ENCODE peak calls at places on chromosomes 11 and 22, in four cellular contexts. L is astrocyte of the spinal cord, M is adrenal gland, Q is fibroblast of pulmonary artery. V is an unnamed sample.

GRCh38 chr11:123654566-123655081 is at the start of gene SCN3B:
- DNase-seq in L (peak), M (peak), Q (peak), V (peak)

GRCh38 chr11:41895106-41895505 is 435.7 kb upstream of the LRRC4C start:
- DNase-seq in Q (no peak), M (no peak), L (no peak), V (no peak)

GRCh38 chr11:26556582-26556981 is 15.5 kb downstream of the MUC15 start:
- DNase-seq in Q (no peak), L (no peak), M (no peak), V (no peak)

GRCh38 chr11:18986744-18987143 is 47.5 kb upstream of the MRGPRX1 start:
- DNase-seq in Q (no peak), L (no peak), M (no peak), V (no peak)

GRCh38 chr11:109018639-109019038 is 353.8 kb downstream of the DDX10 start:
- DNase-seq in L (no peak), M (no peak), Q (no peak), V (no peak)

GRCh38 chr11:119101759-119102423 is at the start of gene DPAGT1:
- DNase-seq in Q (peak), L (peak), M (peak), V (peak)

GRCh38 chr11:131640320-131640719 is 269.9 kb downstream of the NTM start:
- DNase-seq in L (no peak), Q (no peak), M (no peak), V (no peak)

GRCh38 chr11:103109818-103110388 is 677 bp downstream of the DYNC2H1 start:
- DNase-seq in Q (no peak), M (no peak), L (peak), V (peak)

GRCh38 chr11:19241260-19242183 is 777 bp upstream of the E2F8 start:
- DNase-seq in M (peak), Q (no peak), L (peak), V (no peak)

GRCh38 chr22:29202231-29203192 is 3.2 kb upstream of the EMID1 start:
- DNase-seq in Q (peak), M (no peak), L (peak), V (peak)

GRCh38 chr22:50227588-50228215 is 17.1 kb downstream of the TUBGCP6 start:
- DNase-seq in Q (no peak), L (no peak), M (no peak), V (no peak)

GRCh38 chr11:40280161-40281054 is 1179.0 kb downstream of the LRRC4C start:
- DNase-seq in L (peak), M (no peak), Q (no peak), V (no peak)

GRCh38 chr11:33733978-33734377 is 2.2 kb downstream of the CD59 start:
- DNase-seq in M (no peak), Q (peak), L (no peak), V (no peak)

GRCh38 chr11:34063061-34063795 is 11.7 kb downstream of the CAPRIN1 start:
- DNase-seq in M (no peak), Q (peak), L (no peak), V (no peak)

GRCh38 chr11:119476666-119477331 is 53.8 kb upstream of the THY1 start:
- DNase-seq in Q (no peak), L (no peak), M (no peak), V (no peak)

GRCh38 chr11:116913000-116913399 is 75.6 kb upstream of the APOA1 start:
- DNase-seq in M (no peak), L (peak), Q (peak), V (peak)

DNA sequence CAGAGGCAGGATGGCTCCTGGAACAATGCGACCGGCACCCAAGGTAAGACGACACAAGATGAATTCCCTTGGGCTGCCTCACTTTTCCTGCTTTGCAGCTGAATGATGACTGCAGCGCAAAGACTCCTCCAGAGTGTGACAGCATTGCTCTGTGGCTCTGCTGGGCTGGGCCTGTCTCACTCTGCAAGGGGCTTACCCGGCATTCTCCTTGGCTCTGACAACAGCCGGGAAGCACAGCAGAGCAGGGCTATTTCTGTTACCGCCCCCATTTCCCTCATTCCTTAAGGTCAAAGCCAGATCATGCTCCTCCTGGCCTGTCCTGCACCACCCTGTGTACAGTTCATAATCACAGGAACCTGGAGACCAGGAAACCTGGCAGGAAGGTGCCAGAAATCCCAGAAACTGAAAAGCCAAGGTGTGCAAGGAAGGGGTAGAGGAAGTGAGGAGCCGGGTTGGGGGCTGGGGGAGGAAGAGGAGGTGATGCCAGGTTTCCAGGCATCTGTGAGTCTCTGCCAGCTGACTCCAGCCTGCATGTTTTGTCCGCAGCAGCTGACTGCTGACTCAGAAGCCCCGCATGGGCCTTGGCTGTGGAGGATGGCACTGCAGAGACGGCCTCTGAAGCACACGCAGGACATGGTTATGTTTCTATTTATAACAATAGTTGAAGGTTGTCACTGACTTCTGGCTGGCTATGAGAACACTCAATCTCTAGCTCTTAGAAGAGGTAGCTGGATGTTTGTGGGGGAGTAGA is 113.6 kb downstream of the MICAL3 start:
- DNase-seq in M (peak), Q (peak), L (peak), V (peak)
- TF ChIP-seq CTCF in M (peak), Q (peak), L (peak), V (peak)

GRCh38 chr22:20249797-20250354 is 18.2 kb downstream of the RTN4R start:
- DNase-seq in Q (peak), L (peak), M (peak), V (peak)
- TF ChIP-seq CTCF in Q (no peak), L (no peak), M (no peak), V (no peak)

DNA sequence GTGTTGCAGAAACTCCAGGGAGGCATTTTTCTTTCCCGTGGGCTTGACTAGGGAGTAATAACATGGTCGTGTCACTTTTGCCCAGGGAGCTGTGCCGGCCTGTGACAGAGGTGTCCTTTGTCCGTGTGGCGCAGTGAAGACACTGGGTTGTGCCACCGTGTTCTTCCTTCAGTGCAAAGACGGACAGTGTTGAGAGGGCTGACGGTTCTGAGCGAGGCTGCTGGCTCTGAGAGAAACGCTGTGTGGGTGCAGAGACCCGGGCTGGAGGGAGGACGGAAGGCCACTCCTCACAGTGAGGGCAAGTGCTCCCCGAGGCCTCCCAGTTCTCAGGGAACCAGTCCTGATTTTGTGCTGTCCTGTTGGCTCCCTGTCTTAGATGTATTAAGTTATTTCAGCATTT is 20.2 kb downstream of the NUP50 start:
- DNase-seq in M (no peak), L (no peak), Q (no peak), V (no peak)
- TF ChIP-seq CTCF in M (no peak), L (no peak), Q (no peak), V (no peak)

GRCh38 chr22:20393705-20394476 is at the start of gene ZNF74:
- DNase-seq in M (peak), Q (peak), L (peak), V (peak)
- TF ChIP-seq CTCF in M (no peak), Q (no peak), L (no peak), V (no peak)

GRCh38 chr11:67268036-67268683 is 1.9 kb downstream of the GRK2 start:
- DNase-seq in Q (no peak), M (no peak), L (no peak), V (no peak)
- TF ChIP-seq CTCF in Q (no peak), M (no peak), L (no peak), V (no peak)

GRCh38 chr22:27605390-27605789 is 196.2 kb downstream of the MN1 start:
- DNase-seq in L (no peak), M (no peak), Q (no peak), V (no peak)

GRCh38 chr22:27603111-27603822 is 198.3 kb downstream of the MN1 start:
- DNase-seq in Q (no peak), L (no peak), M (no peak), V (no peak)

GRCh38 chr22:27601195-27601594 is 200.4 kb downstream of the MN1 start:
- DNase-seq in Q (no peak), M (no peak), L (no peak), V (no peak)

GRCh38 chr22:27602390-27602789 is 199.2 kb downstream of the MN1 start:
- DNase-seq in M (no peak), L (no peak), Q (no peak), V (no peak)

DNA sequence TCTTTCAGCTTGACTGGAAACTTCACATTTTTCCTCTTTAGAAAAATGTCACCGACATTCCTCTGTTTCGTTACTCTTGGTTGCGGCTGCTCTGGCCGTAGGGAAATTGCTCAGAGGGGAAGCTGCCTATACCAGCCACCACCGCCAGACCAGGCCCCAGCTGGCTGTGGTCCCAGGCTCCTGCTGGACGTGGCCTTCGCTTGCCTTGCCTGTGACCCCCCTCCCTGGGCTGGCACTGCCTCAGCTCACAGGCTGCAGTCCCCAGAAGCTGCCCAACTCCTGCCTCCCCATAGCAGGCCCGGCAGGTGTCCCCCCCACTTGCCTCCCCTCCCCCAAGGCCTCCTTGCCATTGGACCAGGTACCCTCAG is 197.7 kb downstream of the MN1 start:
- DNase-seq in L (peak), Q (peak), M (no peak), V (no peak)
- TF ChIP-seq CTCF in L (peak), Q (no peak), M (no peak), V (no peak)

GRCh38 chr11:90288207-90288821 is 65.5 kb upstream of the CHORDC1 start:
- DNase-seq in L (peak), M (no peak), Q (peak), V (peak)
- TF ChIP-seq CTCF in L (peak), M (peak), Q (peak), V (peak)

GRCh38 chr22:45966320-45966891 is 10.6 kb downstream of the WNT7B start:
- DNase-seq in M (no peak), L (no peak), Q (no peak), V (no peak)

GRCh38 chr22:45964372-45964771 is 12.6 kb downstream of the WNT7B start:
- DNase-seq in M (no peak), L (no peak), Q (no peak), V (no peak)

GRCh38 chr22:45966892-45967365 is 10.0 kb downstream of the WNT7B start:
- DNase-seq in Q (no peak), L (no peak), M (no peak), V (no peak)

GRCh38 chr22:45964926-45965564 is 11.9 kb downstream of the WNT7B start:
- DNase-seq in Q (no peak), M (no peak), L (no peak), V (no peak)

DNA sequence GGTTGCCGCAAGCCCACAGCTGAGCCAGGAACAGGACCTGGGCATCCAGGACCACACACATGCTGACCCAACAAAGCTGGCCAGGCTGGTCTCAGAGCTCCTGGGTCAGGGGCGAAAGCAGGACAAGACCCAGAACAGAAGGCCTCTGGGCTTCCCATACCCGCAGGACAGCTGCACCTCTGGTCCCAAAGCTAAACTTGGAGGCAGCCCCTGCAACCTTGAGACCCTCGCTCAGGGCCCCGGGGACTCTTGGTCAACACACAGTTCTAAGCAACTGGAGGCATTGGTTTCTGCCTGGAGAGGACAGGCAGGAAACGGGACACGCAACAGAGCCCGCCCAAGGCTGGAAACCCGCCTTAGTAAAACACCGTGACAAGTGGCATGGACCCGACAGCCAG is 11.4 kb downstream of the WNT7B start:
- DNase-seq in Q (no peak), L (no peak), M (no peak), V (no peak)
- TF ChIP-seq CTCF in Q (no peak), L (no peak), M (no peak), V (no peak)